ENCODE peak calls at places on chromosomes 6 and 20, in five cellular contexts. Z, H, E, U and A are unnamed samples.

GRCh38 chr6:1393641-1394283 is 4.4 kb downstream of the FOXF2 start:
- DNase-seq in Z (peak), H (peak), E (peak), U (no peak), A (no peak)

GRCh38 chr6:85390775-85391174 is 59.1 kb upstream of the NT5E start:
- DNase-seq in Z (no peak), H (no peak), E (no peak), U (no peak), A (no peak)

GRCh38 chr6:82704048-82704447 is 340.4 kb downstream of the TPBG start:
- DNase-seq in Z (no peak), H (no peak), E (no peak), U (no peak), A (no peak)

GRCh38 chr6:63598001-63598250 is 25.6 kb downstream of the LOC128125822 start:
- DNase-seq in Z (no peak), H (peak), E (no peak), U (peak), A (no peak)

GRCh38 chr6:144181639-144182038 is 31.3 kb downstream of the STX11 start:
- DNase-seq in Z (no peak), H (no peak), E (no peak), U (no peak), A (no peak)

GRCh38 chr6:68559716-68560115 is 75.4 kb upstream of the ADGRB3 start:
- DNase-seq in Z (no peak), H (peak), E (no peak), U (no peak), A (no peak)

GRCh38 chr6:124433369-124434064 is 528.7 kb upstream of the RNF217 start:
- DNase-seq in Z (no peak), H (no peak), E (no peak), U (no peak), A (no peak)

GRCh38 chr6:19153270-19153980 is 683.7 kb upstream of the ID4 start:
- DNase-seq in Z (no peak), H (no peak), E (no peak), U (no peak), A (no peak)

GRCh38 chr6:45086685-45087084 is 241.4 kb upstream of the RUNX2 start:
- DNase-seq in Z (no peak), H (no peak), E (no peak), U (no peak), A (no peak)

GRCh38 chr20:7980332-7981046 is 39.1 kb downstream of the TMX4 start:
- DNase-seq in Z (no peak), H (peak), E (no peak), U (peak), A (no peak)

GRCh38 chr20:36384022-36384619 is 78.0 kb downstream of the DLGAP4 start:
- DNase-seq in Z (no peak), H (peak), E (no peak), U (no peak), A (no peak)

DNA sequence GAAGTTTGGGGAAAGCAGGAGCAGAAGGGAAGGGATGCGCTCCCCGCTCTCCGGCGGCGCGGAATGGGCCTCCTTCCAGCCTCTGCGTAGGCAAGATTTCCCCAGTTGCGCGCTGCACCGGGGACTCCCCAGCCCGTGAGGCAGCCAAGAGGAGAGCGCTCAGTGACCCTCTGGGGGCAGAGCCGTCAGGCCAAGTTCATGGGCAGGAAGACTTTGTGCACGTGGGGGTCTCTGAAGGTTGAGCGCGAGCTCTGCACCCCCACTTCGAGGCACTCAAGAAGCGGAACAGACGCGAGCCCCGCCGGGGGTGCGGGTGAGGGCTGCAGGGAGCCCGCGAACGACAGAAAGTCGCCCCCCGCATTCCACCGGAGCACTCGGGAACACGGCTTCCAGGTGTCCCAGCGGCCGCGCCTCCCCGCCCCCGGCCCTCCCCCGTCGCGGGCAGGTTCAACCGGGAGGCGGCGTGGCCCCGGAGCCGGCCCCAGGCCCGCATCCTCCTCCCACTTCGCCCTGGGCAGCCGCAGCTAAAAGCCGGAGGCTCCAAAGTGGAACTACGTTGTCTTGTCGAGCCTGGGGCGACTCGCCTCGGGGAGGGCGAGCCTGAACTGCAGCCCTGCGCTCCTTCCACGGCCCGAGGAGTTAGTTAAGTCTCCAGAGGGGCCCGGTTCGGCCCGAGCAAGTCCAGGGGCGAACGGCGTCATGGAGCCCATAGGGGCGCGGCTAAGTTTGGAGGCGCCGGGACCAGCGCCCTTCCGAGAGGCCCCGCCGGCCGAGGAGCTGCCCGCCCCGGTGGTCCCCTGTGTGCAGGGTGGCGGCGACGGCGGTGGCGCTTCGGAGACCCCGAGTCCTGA is at the start of gene PPP1R3G:
- DNase-seq in Z (no peak), H (peak), E (no peak), U (peak), A (peak)
- TF ChIP-seq POLR2AphosphoS5 in Z (no peak), H (no peak), E (no peak), U (no peak), A (no peak)

DNA sequence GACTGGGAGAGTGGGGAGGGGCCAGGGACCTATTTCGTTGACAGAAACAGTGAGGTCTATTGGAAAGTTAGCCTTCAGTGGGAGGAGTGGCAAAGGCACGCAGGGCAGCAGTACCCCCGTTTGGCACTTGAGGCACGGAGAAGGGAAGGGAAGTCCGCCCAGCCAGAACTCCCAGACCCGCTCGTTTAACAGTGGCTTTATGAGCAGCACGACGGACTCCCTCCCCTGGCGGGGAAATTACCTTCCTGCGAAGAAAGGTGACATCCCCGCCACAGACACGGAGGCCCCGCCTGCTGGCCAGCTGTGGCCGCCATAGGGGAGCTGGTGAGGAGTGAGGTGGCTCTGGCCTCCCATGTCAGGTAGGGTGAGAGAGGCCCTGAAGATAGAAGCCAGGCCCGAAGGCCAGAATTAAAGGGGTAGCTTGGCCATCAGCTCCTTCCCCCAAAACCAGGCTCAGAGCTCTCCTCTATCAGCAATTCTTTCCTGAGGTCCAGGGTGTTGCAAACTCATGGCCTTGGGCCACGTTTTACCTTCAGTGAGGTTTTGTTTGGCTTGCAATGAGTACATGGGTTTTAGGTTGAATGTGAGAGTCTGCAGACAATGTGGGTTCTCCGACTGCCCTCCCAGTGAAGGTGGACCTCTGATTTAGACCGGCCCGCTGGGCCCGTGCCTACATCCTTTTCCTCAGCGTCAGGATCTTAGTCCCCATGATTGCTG is 123.7 kb downstream of the MRPL14 start:
- DNase-seq in Z (no peak), H (peak), E (no peak), U (no peak), A (no peak)
- TF ChIP-seq POLR2AphosphoS5 in Z (no peak), H (no peak), E (no peak), U (no peak), A (no peak)

DNA sequence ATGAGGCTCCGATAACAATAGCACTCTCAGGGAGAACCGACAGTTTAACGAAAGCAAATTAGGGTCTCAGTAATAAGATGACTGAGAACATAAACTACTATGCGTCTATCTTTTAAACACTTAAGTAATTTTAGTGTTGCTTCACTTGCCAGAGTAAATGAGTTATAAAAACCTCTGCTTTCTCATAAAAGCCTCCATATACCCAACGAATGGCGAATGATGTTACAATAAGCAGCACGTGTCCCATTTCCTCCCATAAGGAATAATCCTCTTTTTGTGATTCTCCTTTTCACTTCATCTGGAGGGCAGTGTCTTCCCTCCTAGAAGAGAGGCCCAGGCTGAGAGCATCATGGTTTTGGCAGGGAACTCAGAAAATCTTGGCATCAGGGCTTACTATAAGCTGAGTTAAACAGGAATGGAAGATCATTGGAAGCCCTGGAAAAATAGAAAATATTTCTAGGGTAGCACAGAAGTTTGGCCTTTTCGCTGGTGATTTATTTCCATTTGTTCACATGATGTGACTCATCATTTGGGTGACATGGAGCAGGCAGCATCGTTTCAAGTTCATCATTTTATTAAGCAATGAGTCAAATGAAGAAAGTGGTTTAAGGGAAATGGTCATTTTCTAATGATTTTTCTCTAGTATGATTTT is 255.4 kb downstream of the ATXN1 start:
- DNase-seq in Z (no peak), H (no peak), E (no peak), U (no peak), A (no peak)
- TF ChIP-seq POLR2AphosphoS5 in Z (peak), H (no peak), E (no peak), U (no peak), A (no peak)

DNA sequence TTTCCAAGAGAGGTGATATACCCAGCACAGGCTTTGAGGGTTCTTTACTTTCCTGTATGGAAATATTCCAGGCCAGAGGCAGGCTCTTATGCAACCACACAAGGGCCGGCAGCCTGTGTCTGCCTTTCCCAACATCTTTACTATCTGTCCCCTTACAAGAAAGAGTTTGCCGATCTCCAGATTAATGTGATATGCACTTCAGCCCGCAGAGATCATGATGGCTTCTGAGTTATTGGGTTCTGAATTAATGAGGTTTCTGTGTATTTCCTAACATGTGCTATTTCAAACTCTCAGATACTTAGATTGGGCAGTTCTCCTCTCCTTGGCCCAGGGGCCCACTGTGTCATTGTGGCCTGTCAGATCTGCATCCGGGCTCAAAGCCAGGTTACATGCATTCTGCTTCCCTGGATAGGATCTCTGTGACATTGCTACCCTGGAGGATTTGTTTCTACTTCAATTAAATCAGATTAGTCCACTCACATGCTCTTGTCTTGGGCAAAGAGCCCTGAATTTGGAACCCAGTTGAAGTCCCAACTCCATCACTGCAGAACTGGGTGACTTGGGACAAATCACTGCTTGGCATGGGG is 56.5 kb downstream of the TGM2 start:
- DNase-seq in Z (no peak), H (no peak), E (no peak), U (peak), A (no peak)
- TF ChIP-seq POLR2AphosphoS5 in Z (peak), H (no peak), E (no peak), U (no peak), A (peak)

GRCh38 chr20:63483834-63484233 is 11.4 kb upstream of the KCNQ2 start:
- DNase-seq in Z (no peak), H (peak), E (no peak), U (peak), A (no peak)

GRCh38 chr20:63482021-63482587 is 9.6 kb upstream of the KCNQ2 start:
- DNase-seq in Z (no peak), H (no peak), E (no peak), U (peak), A (peak)

GRCh38 chr20:63486300-63486855 is 12.5 kb downstream of the EEF1A2 start:
- DNase-seq in Z (no peak), H (no peak), E (no peak), U (no peak), A (no peak)

GRCh38 chr20:63484651-63485403 is 12.4 kb upstream of the KCNQ2 start:
- DNase-seq in Z (no peak), H (no peak), E (no peak), U (peak), A (no peak)

GRCh38 chr20:63484236-63484635 is 11.8 kb upstream of the KCNQ2 start:
- DNase-seq in Z (no peak), H (no peak), E (no peak), U (no peak), A (no peak)
- TF ChIP-seq POLR2AphosphoS5 in Z (no peak), H (no peak), E (no peak), U (no peak), A (no peak)

DNA sequence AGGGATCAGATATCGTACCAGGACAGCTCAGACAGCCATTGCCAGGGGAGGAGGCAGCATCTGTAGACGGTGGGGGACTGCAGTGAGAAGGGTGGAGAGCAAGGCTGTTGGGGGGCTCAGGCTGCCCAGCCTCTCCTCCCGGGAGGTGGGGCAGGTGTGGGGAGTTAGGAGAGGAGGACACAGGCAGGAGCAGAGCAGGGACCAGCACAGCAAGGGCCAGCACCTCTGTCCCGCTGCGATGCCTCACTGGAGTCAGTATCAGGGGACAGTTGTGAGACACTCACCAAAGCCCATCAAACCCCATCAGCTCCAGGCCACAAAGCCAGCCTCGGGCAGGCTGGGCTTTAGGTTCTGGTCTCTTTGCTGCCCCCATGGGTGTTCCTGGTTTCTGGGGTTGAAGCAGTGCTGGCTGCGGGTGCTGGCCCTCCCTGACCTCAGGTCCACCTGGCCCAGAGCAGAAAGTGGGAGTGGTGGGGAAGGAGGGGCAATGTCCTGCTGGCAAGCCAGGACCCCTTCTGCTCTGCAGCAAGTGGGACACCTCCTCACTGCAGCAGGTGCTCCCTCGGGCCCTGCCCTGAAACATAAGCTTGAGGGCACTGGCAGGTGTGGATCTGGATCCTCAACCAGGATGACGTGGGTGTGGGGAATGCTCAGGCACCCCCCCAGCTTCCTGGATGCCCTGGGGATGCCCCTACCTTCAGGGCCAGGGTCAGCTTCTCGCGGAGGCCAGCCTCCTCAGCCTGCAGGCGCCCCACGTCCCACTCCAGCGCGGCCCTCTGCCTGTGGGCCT is 83.4 kb downstream of the GINS1 start:
- DNase-seq in Z (no peak), H (no peak), E (peak), U (no peak), A (no peak)
- TF ChIP-seq POLR2AphosphoS5 in Z (no peak), H (no peak), E (no peak), U (no peak), A (no peak)